ENCODE peak calls at places on chromosomes 5 and 9, in four cellular contexts. G, N, I and W are unnamed samples.

GRCh38 chr9:20403346-20403745 is 219.0 kb downstream of the MLLT3 start:
- DNase-seq in G (no peak), N (no peak), I (no peak), W (no peak)

GRCh38 chr5:14174235-14174636 is 31.1 kb downstream of the TRIO start:
- DNase-seq in G (no peak), N (peak), I (no peak), W (no peak)

GRCh38 chr5:88251048-88251711 is 17.5 kb downstream of the TMEM161B start:
- DNase-seq in G (no peak), N (no peak), I (no peak), W (no peak)

GRCh38 chr5:141866111-141866510 is 12.1 kb downstream of the PCDH1 start:
- DNase-seq in G (peak), N (no peak), I (no peak), W (peak)

GRCh38 chr5:158970569-158971014 is 129.1 kb downstream of the EBF1 start:
- DNase-seq in G (no peak), N (no peak), I (no peak), W (no peak)

GRCh38 chr9:114276908-114277821 is 45.7 kb upstream of the ORM1 start:
- DNase-seq in G (no peak), N (no peak), I (no peak), W (no peak)

GRCh38 chr5:5710471-5710870 is 288.0 kb downstream of the ICE1 start:
- DNase-seq in G (no peak), N (peak), I (no peak), W (no peak)

GRCh38 chr5:56322592-56322991 is 89.5 kb upstream of the ANKRD55 start:
- DNase-seq in G (no peak), N (no peak), I (no peak), W (no peak)

GRCh38 chr5:90882448-90882847 is 323.9 kb downstream of the ADGRV1 start:
- DNase-seq in G (no peak), N (no peak), I (no peak), W (no peak)

GRCh38 chr9:127452481-127453092 is 1.3 kb downstream of the LRSAM1 start:
- DNase-seq in G (peak), N (peak), I (no peak), W (no peak)
- TF ChIP-seq ELF1 in G (no peak), N (no peak), I (no peak), W (no peak)

GRCh38 chr5:33180900-33181299 is 259.9 kb upstream of the TARS1 start:
- DNase-seq in G (no peak), N (no peak), I (no peak), W (peak)
- TF ChIP-seq CTCF in G (peak), N (peak), I (no peak), W (peak)

GRCh38 chr5:109689740-109690455 is at the start of gene MAN2A1:
- DNase-seq in G (peak), N (peak), I (peak), W (peak)
- TF ChIP-seq POLR2AphosphoS5 in G (no peak), N (no peak), I (peak), W (no peak)

GRCh38 chr9:17230646-17231045 is 95.8 kb downstream of the CNTLN start:
- DNase-seq in G (no peak), N (no peak), I (no peak), W (no peak)
- TF ChIP-seq ELF1 in G (no peak), N (no peak), I (no peak), W (no peak)

DNA sequence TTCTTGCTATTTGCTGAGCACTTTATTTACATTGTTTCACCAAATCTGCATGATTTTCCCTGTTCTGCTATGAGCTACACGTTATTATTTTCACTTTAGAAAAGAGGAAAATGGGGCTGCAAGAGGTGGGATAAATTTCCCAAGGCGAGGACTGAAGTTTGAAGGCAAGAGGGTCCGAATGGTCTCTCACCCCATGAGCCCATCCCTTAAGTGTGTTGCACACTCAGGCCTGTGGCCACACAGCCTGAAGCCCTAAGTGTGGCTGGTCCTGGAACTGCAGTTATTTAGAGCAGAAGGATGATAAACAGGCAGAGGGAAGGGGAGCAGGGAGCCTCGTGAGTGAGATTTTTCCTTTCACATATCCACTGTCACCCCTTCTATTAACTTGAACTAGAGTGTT is 7.8 kb downstream of the PDE8B start:
- DNase-seq in G (no peak), N (peak), I (no peak), W (no peak)
- TF ChIP-seq CTCF in G (no peak), N (peak), I (no peak), W (no peak)

GRCh38 chr9:121769939-121770338 is 118.5 kb downstream of the DAB2IP start:
- DNase-seq in G (no peak), N (no peak), I (no peak), W (no peak)

GRCh38 chr9:121771851-121772599 is 120.6 kb downstream of the DAB2IP start:
- DNase-seq in G (no peak), N (no peak), I (no peak), W (no peak)

GRCh38 chr9:121772600-121773285 is 121.3 kb downstream of the DAB2IP start:
- DNase-seq in G (no peak), N (no peak), I (no peak), W (no peak)

GRCh38 chr9:121770415-121771273 is 119.2 kb downstream of the DAB2IP start:
- DNase-seq in G (no peak), N (no peak), I (no peak), W (no peak)

DNA sequence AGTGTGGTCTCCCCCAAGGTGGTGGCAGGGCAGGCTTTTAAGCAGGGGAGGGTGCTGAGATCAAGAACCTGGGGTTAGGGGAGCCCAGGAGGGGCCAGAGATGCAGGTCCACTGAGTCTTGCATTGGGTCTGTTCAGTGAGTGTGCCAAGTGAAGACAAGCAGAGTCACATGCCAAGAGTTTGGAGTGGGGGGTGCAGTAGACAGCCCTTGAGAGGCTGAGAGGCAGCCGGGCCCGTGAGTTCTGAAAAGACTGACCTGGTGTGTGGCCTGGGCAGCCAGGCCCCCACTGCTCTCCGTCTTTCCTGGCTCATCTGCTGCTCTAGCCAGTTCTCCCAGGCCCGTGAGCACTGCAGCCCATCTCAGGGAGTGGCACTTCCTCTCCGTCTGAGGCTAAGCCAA is 120.0 kb downstream of the DAB2IP start:
- DNase-seq in G (no peak), N (no peak), I (no peak), W (no peak)
- TF ChIP-seq POLR2AphosphoS5 in G (no peak), N (no peak), I (no peak), W (no peak)